ENCODE peak calls at places on chromosomes 13 and 19, in four cellular contexts. Q, I, E and U are unnamed samples.

GRCh38 chr13:70666883-70667282 is 558.6 kb upstream of the KLHL1 start:
- DNase-seq in Q (no peak), I (no peak), E (no peak), U (no peak)

GRCh38 chr19:50497030-50497420 is 14.0 kb downstream of the JOSD2 start:
- DNase-seq in Q (no peak), I (no peak), E (no peak), U (no peak)

GRCh38 chr13:43123856-43124255 is 100.5 kb downstream of the DNAJC15 start:
- DNase-seq in Q (no peak), I (no peak), E (no peak), U (no peak)

GRCh38 chr19:1168877-1169791 is 4.9 kb downstream of the SBNO2 start:
- DNase-seq in Q (no peak), I (no peak), E (peak), U (no peak)

GRCh38 chr19:49818691-49819331 is 722 bp downstream of the MED25 start:
- DNase-seq in Q (no peak), I (peak), E (no peak), U (no peak)

GRCh38 chr19:53942001-53942786 is 20.5 kb upstream of the CACNG8 start:
- DNase-seq in Q (no peak), I (peak), E (peak), U (no peak)

GRCh38 chr13:21606781-21607180 is 2.8 kb upstream of the MICU2 start:
- DNase-seq in Q (no peak), I (no peak), E (no peak), U (no peak)

GRCh38 chr13:97015661-97016350 is 21.5 kb upstream of the OXGR1 start:
- DNase-seq in Q (no peak), I (no peak), E (no peak), U (no peak)

GRCh38 chr19:33432408-33433170 is 59.1 kb downstream of the CEBPG start:
- DNase-seq in Q (no peak), I (no peak), E (no peak), U (no peak)

GRCh38 chr13:100495455-100495854 is 93.1 kb downstream of the GGACT start:
- DNase-seq in Q (no peak), I (peak), E (no peak), U (no peak)

GRCh38 chr19:10587022-10587838 is at the start of gene AP1M2:
- DNase-seq in Q (peak), I (no peak), E (no peak), U (no peak)

GRCh38 chr13:46392967-46393366 is 5.9 kb upstream of the RUBCNL start:
- DNase-seq in Q (no peak), I (no peak), E (no peak), U (no peak)

DNA sequence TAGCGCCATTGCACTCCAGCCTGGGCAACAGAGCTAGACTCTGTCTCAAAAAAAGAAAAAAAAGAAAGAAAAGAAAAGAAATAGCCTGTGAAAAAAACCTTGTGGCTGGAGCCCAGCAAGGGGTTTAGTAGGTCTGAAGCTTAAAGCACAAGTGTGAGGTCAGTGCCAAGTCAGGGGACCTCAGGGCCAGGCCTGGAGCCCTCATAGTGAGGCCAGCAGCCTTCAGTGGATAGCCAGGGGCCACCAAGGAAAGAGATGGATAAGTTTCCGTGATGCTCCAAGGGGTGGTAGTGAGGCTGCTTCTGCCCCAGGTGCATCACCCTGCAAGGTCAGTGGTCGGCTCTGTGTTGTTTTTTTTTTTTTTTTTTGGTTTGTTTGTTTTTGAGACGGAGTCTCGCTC is 12.9 kb downstream of the TINCR start:
- DNase-seq in Q (no peak), I (no peak), E (no peak), U (no peak)
- TF ChIP-seq SP1 in Q (no peak), I (no peak), E (no peak), U (no peak)

DNA sequence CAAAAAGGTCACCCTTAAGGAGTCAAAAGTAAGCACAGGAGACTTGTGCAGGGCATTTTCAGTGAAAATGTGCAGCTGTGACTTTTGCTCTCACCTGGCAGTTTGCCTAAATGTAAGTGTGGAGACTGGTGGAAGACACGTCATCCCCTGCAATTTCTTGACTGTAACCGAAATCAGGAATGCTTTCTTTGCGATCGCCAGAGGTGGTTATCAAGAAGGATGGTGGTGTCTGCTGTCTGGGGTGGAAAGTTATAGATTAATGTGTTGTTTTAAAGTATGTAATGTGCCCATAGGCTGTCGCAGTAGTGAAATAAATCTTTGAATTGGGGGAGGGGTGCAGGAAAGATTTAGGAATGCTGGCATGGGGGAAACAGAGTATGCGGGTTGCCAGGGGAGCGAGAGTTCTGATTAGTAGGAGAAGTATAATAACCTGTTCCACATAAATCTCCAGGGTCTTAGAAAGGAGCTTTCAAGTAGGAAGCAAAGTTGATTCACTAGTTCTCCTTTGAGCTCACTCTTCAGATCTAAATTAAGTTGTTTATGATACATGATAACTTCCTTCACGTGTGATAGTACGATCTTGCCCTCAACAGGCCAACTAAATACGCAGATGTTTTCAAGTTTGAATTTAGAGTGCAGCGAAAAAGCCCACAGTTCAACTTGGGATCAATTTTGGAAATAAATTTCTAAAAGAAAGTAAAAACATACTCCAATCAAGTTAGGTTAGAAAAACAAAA is 1520.0 kb upstream of the SLC10A2 start:
- DNase-seq in Q (peak), I (no peak), E (no peak), U (no peak)
- H2AFZ ChIP-seq in Q (peak), I (no peak), E (no peak), U (no peak)

GRCh38 chr19:42203700-42204099 is 13.8 kb downstream of the DEDD2 start:
- DNase-seq in Q (no peak), I (no peak), E (no peak), U (no peak)
- TF ChIP-seq REST in Q (no peak), I (no peak), E (no peak), U (peak)

GRCh38 chr19:2542341-2543069 is 66.6 kb downstream of the GADD45B start:
- DNase-seq in Q (no peak), I (no peak), E (peak), U (no peak)
- TF ChIP-seq SP1 in Q (no peak), I (no peak), E (no peak), U (no peak)

GRCh38 chr13:102443234-102443633 is 41.4 kb upstream of the FGF14 start:
- DNase-seq in Q (no peak), I (no peak), E (no peak), U (no peak)

GRCh38 chr13:102441085-102441484 is 39.2 kb upstream of the FGF14 start:
- DNase-seq in Q (no peak), I (no peak), E (no peak), U (no peak)

DNA sequence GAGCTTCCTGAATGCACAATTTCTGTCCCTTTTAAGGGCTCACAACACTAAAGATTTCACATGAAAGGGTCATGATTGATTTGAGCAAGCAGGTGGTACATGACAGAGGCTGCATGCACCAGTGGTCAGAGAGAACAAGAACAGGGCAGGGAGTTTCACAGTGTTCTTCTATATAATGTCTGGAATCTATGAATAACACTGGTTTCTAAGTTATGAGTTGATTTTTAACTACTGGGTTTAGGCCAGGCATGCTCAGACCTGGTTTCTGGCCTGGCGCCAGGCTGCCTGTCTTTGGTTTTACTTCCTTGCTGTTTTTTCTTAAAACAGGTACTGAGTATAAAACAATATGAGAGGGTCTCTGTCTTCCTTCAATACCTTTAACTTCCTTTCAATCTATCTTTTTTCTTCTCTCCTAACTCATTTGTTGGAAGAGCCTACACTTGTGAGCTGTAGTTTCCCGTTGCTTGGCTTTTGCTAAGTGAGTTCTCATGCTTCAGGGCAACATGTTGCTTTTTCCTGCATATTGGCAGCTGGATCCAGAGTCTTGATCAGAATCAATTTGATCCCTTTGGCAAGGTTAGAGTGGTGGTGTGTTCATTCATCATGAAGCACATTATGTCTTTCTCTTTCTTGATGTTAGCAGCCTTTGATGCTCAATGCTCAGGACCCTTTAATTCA is 38.5 kb upstream of the FGF14 start:
- DNase-seq in Q (no peak), I (no peak), E (no peak), U (peak)
- H2AFZ ChIP-seq in Q (no peak), I (no peak), E (no peak), U (no peak)

GRCh38 chr19:56507446-56508281 is at the start of gene ZNF471:
- DNase-seq in Q (no peak), I (no peak), E (no peak), U (no peak)
- TF ChIP-seq REST in Q (no peak), I (no peak), E (no peak), U (no peak)